ENCODE peak calls at places on chromosomes 6 and 20, in nine cellular contexts. A is neural crest cell, I is iris pigment epithelial cell, F is choroid plexus epithelial cell, S is activated T-cell treated with anti-CD3 and anti-CD28 coated beads for 24 hours, C is uterus, H is H9, O is stomach, Q is NCI-H446 treated with DMSO at 0.1 percent for 48 hours. N is an unnamed sample.

GRCh38 chr20:63132131-63132714 is 83.7 kb downstream of the YTHDF1 start:
- DNase-seq in A (no peak), I (no peak), F (no peak), S (no peak), C (no peak), H (peak; percentile 17), O (no peak), Q (no peak), N (no peak)

GRCh38 chr6:44593539-44593944 is 206.0 kb downstream of the CDC5L start:
- DNase-seq in A (peak; percentile 71), I (peak; percentile 58), F (peak; percentile 83), S (peak; percentile 64), C (no peak), H (peak; percentile 83), O (peak; percentile 29), Q (peak; percentile 25), N (peak; percentile 49)

GRCh38 chr6:34053721-34054120 is 92.2 kb downstream of the GRM4 start:
- DNase-seq in A (no peak), I (no peak), F (no peak), S (no peak), C (no peak), H (peak; percentile 63), O (no peak), Q (no peak), N (no peak)

GRCh38 chr6:145139451-145139850 is 595.9 kb downstream of the EPM2A start:
- DNase-seq in A (no peak), I (peak; percentile 33), F (peak; percentile 75), S (no peak), C (no peak), H (no peak), O (no peak), Q (no peak), N (no peak)

GRCh38 chr20:57397004-57397692 is 6.0 kb downstream of the RBM38 start:
- DNase-seq in A (no peak), I (no peak), F (no peak), S (no peak), C (no peak), H (no peak), O (no peak), Q (no peak), N (no peak)

GRCh38 chr6:144898741-144899140 is 613.6 kb downstream of the UTRN start:
- DNase-seq in A (no peak), I (no peak), F (no peak), S (no peak), C (no peak), H (no peak), O (no peak), Q (no peak), N (no peak)

GRCh38 chr20:57103146-57103800 is 163.2 kb downstream of the BMP7 start:
- DNase-seq in A (no peak), I (no peak), F (no peak), S (no peak), C (no peak), H (no peak), O (no peak), Q (no peak), N (no peak)

GRCh38 chr6:154555075-154555677 is 44.7 kb upstream of the CNKSR3 start:
- DNase-seq in A (no peak), I (peak; percentile 11), F (peak; percentile 18), S (no peak), C (no peak), H (no peak), O (no peak), Q (no peak), N (no peak)

GRCh38 chr6:168201383-168201782 is 118.2 kb downstream of the DACT2 start:
- DNase-seq in A (no peak), I (no peak), F (no peak), S (no peak), C (no peak), H (peak; percentile 69), O (peak; percentile 35), Q (no peak), N (no peak)

GRCh38 chr20:48718914-48719578 is 108.8 kb downstream of the PREX1 start:
- DNase-seq in A (no peak), I (no peak), F (no peak), S (peak; percentile 30), C (no peak), H (no peak), O (no peak), Q (no peak), N (no peak)

GRCh38 chr20:36167826-36168634 is 13.5 kb downstream of the EPB41L1 start:
- DNase-seq in A (no peak), I (peak; percentile 67), F (peak; percentile 59), S (no peak), C (no peak), H (no peak), O (no peak), Q (no peak), N (no peak)

N was measured in activated T-helper 2 cell treated with anti-CD3 and anti-CD28 coated beads, Interferon-gamma antibody, Interleukin-2, Interleukin-4, amounts not matched to agents 10 μg/mL and 5 μg/mL and 100 μg/mL, durations not matched to agents 14 hours and 24 hours and 36 hours.